ENCODE peak calls at places on chromosomes 6 and 20, in seven cellular contexts. W is GM12865, C is cardiac fibroblast, N is adrenal gland, Y is glutamatergic neuron, Q is endodermal cell, F is RWPE2. Z is an unnamed sample.

GRCh38 chr6:29746050-29746449 is 22.8 kb downstream of the HLA-F start:
- DNase-seq in C (no peak), Q (no peak), F (no peak), W (no peak), N (no peak), Y (no peak), Z (no peak)

GRCh38 chr6:126064257-126064993 is 78.1 kb downstream of the TRMT11 start:
- DNase-seq in N (no peak), Q (no peak), C (no peak), F (no peak), W (no peak), Y (no peak), Z (no peak)

GRCh38 chr6:163347021-163347446 is 67.5 kb upstream of the QKI start:
- DNase-seq in Q (no peak), W (no peak), N (no peak), C (peak; percentile 30), F (no peak), Y (no peak), Z (no peak)

GRCh38 chr6:28953039-28953872 is 29.5 kb upstream of the TRIM27 start:
- DNase-seq in F (no peak), C (peak; percentile 85), W (peak; percentile 82), Q (peak; percentile 84), N (no peak), Y (peak; percentile 40), Z (peak; percentile 44)

GRCh38 chr6:70124882-70125535 is 177.9 kb downstream of the COL9A1 start:
- DNase-seq in C (peak; percentile 90), N (no peak), W (no peak), Q (no peak), Y (no peak), F (no peak), Z (no peak)

GRCh38 chr6:81995548-81996289 is 243.2 kb upstream of the TENT5A start:
- DNase-seq in F (no peak), W (no peak), C (peak; percentile 47), Q (no peak), N (no peak), Y (no peak), Z (no peak)

GRCh38 chr6:113493991-113494390 is 363.2 kb upstream of the MARCKS start:
- DNase-seq in F (no peak), N (no peak), Q (no peak), W (no peak), Y (no peak), C (no peak), Z (no peak)

GRCh38 chr6:54291146-54291545 is 17.1 kb upstream of the TINAG start:
- DNase-seq in Q (no peak), C (peak; percentile 71), N (no peak), W (peak; percentile 35), Y (no peak), F (no peak), Z (no peak)

GRCh38 chr20:53568351-53568750 is 25.3 kb downstream of the ZNF217 start:
- DNase-seq in F (no peak), W (no peak), Q (no peak), Y (no peak), N (no peak), C (no peak), Z (no peak)

GRCh38 chr6:16576391-16577368 is 184.6 kb downstream of the ATXN1 start:
- DNase-seq in Y (no peak), W (peak; percentile 52), N (no peak), Q (no peak), F (no peak), C (no peak), Z (no peak)

GRCh38 chr6:168150551-168151444 is 71.8 kb upstream of the FRMD1 start:
- DNase-seq in Q (peak; percentile 72), F (no peak), N (no peak), C (no peak), Y (peak; percentile 58), W (no peak), Z (peak; percentile 31)

GRCh38 chr20:42260216-42260615 is 642.0 kb upstream of the CHD6 start:
- DNase-seq in W (no peak), Y (no peak), C (no peak), Q (peak; percentile 28), F (no peak), N (no peak), Z (no peak)

GRCh38 chr20:16205505-16205904 is 367.7 kb downstream of the KIF16B start:
- DNase-seq in C (no peak), Q (no peak), W (no peak), F (no peak), Y (no peak), N (no peak), Z (no peak)

GRCh38 chr6:6707143-6707542 is 118.6 kb downstream of the LY86 start:
- DNase-seq in N (no peak), Y (no peak), F (no peak), W (no peak), Q (no peak), C (no peak), Z (no peak)

GRCh38 chr20:24132246-24132645 is 143.7 kb upstream of the GGTLC1 start:
- DNase-seq in F (no peak), C (no peak), Y (no peak), W (no peak), N (no peak), Q (no peak), Z (no peak)

GRCh38 chr6:89792881-89793280 is 26.7 kb downstream of the MDN1 start:
- DNase-seq in Y (peak; percentile 30), Q (peak; percentile 75), F (no peak), W (peak; percentile 60), C (peak; percentile 41), N (no peak), Z (peak; percentile 18)

GRCh38 chr20:6038256-6038655 is 15.6 kb downstream of the LRRN4 start:
- DNase-seq in C (no peak), N (no peak), W (no peak), Y (no peak), Q (no peak), F (no peak), Z (no peak)

DNA sequence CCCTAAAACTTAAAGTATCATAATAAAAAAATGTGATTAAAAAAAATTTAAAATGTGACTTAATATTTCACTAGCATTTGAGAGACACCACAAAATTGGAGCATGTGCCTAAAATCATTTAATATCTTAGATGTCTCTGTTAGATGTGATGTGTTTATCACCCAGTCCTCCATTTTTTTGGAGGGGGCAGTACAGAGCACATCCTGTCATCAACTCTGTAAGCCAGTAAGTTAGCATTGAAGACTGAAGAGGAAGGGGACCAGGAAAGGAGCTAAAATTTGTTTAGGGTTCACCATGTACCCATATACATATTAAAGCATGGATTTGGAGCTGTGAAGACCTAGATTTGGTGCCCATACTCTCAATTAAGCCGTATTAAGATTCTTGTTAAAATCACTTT is 30.7 kb upstream of the ADIG start:
- DNase-seq in N (no peak), Y (no peak), F (no peak), Q (no peak), C (no peak), W (peak; percentile 11), Z (no peak)
- TF ChIP-seq CTCF in N (no peak), Y (no peak), F (peak; percentile 53), Q (peak; percentile 69), C (peak; percentile 20), W (peak; percentile 8), Z (peak; percentile 49)

GRCh38 chr20:21767200-21767738 is 61.8 kb downstream of the PAX1 start:
- DNase-seq in Y (no peak), N (no peak), F (no peak), Q (no peak), W (no peak), C (no peak), Z (no peak)

DNA sequence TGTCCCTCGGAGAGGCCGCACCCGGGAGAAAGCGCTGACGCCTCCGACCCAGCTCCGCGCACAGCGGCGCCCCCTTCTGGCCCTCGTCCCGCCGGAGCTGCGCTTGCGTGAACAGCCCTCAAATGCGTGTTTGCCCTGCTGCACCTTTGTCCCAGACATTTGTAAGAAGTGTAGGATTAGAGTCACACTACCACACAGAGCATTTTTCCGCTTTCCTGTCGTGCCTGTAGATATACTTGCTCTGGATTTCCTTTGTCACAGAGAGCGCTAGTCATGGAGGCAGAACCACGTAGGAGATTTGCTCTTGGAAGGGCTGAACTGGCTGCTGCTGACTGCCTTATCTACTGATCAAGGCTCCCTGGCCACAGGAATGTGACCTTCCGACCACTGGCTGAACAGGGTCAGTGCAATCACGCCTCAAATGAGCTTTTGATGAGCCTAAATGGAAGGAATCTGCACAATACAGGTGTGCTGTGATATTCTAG is 62.3 kb downstream of the PAX1 start:
- DNase-seq in C (no peak), F (no peak), N (peak; percentile 44), Q (peak; percentile 94), Y (peak; percentile 80), W (no peak), Z (peak; percentile 56)
- TF ChIP-seq CTCF in C (no peak), F (peak; percentile 28), N (peak; percentile 31), Q (peak; percentile 98), Y (peak; percentile 62), W (peak; percentile 26), Z (peak; percentile 74)

DNA sequence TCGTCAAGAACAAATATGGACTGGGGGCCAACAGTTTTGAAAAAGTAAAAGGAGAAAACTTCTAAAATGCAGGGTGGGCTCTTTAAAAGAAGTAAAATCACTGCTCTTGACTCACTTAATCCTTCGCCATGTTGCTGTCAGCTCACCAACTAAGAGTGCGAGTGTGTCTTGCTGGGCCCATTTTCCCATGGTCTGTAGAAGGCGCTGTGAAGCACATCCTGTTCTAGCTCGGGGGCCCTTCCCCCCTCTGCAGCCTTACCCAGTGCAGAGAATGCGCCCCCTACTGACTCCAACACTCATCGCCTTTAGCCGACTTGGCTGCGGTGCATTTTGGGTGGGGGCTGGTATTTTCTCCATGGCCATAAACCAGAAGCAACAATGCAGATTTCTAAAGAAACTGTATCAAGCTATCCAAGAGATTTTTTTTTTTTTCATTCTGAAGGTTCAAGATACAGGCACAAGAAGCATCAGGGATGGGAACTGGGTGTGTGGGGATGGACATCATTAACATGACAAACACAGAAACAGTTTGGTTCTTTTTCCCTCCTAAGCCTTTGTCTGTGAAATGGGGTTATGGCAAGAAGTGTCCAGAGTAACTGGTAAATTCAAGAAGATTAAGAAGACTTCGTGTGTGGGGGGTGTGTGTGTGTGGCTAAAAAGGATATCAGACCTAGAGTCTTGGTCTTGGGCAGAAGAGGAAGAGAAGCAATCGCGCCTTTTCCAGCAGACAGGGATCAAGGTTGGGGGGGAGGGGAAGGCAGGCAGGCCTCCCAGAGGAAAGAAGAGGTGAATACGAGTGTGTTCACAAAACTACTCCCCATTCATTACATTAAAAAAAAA is 1.7 kb downstream of the ADNP start:
- DNase-seq in C (peak; percentile 98), Y (peak; percentile 93), Q (peak; percentile 98), W (peak; percentile 99), F (peak; percentile 95), N (peak; percentile 89), Z (peak; percentile 95)
- TF ChIP-seq CTCF in C (peak; percentile 99), Y (peak; percentile 90), Q (peak; percentile 98), W (peak; percentile 99), F (peak; percentile 100), N (peak; percentile 70), Z (peak; percentile 97)

DNA sequence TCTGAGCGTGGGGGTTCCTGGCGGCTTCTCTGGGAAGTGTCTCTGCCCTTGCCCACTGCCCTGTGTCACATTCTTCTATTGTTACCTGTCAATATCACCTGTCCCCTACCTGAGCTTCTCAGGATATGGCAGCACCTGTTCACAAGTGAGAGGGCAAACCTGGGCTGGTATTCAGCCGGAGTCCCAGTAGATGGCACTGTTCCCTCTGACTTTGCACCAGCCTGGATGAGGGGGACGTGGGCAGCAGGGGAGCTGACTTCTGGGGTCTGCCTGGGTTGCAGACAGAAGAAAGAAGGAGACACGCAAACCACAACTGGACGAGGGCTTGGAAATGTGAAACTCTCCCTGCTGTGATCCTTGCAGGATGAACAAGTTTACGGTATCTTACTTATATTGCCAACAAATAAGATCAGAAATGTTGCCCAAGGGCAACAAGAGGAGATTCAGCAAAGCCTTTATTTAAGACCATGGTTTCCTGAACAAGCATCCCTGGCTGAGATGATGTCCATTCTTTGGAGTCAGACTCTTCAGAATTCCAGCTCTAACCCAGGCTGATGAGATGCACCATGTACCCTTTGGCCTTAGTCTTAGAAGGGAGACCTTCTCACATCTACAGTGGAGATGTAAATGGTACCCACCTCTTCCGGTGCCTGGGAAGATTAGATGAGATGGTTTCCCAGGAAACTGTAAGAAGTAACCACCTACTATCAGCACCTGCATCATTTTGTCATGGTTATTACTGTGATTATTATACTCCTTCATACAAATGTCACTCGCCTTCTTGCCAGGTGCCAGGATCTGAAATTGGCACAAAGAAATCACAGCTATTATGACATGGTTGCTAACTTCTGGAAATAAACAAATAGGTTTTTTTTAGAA is 400.0 kb upstream of the CDH4 start:
- DNase-seq in F (no peak), Y (peak; percentile 66), C (no peak), N (no peak), W (no peak), Q (peak; percentile 86), Z (peak; percentile 42)
- TF ChIP-seq CTCF in F (peak; percentile 98), Y (peak; percentile 72), C (peak; percentile 17), N (no peak), W (no peak), Q (peak; percentile 85), Z (peak; percentile 75)